ENCODE peak calls at places on chromosomes 16 and 17, in nine cellular contexts. S is heart left ventricle; X is Panc1; Q is mesenchymal stem cell; N is CD4-positive, alpha-beta T cell; P is substantia nigra; B is SJSA1; Y is SK-N-SH; K is ascending aorta. Z is an unnamed sample.

GRCh38 chr17:43946766-43947165 is 4.5 kb upstream of the PPY start:
- DNase-seq in X (no peak), K (no peak), P (no peak), N (no peak), S (no peak), Y (no peak), Q (no peak), B (no peak), Z (no peak)

GRCh38 chr17:29847118-29847517 is 82.9 kb downstream of the SSH2 start:
- DNase-seq in B (no peak), X (no peak), Y (no peak), P (no peak), Q (no peak), S (no peak), K (no peak), N (no peak), Z (no peak)

GRCh38 chr16:91484-91883 is 13.5 kb downstream of the MPG start:
- DNase-seq in K (no peak), N (no peak), Q (no peak), P (peak; percentile 16), B (no peak), Y (no peak), S (peak; percentile 77), X (no peak), Z (peak; percentile 45)

GRCh38 chr17:66580601-66581385 is 254.1 kb upstream of the CACNG5 start:
- DNase-seq in S (peak; percentile 40), Q (peak; percentile 97), X (peak; percentile 13), Y (peak; percentile 58), P (no peak), B (peak; percentile 57), K (no peak), N (no peak), Z (no peak)

GRCh38 chr16:64712027-64712426 is 409.8 kb downstream of the CDH11 start:
- DNase-seq in B (no peak), S (no peak), P (no peak), Q (peak; percentile 40), X (no peak), K (no peak), Y (no peak), N (no peak), Z (no peak)

GRCh38 chr16:87982491-87983415 is 31.5 kb downstream of the BANP start:
- DNase-seq in Q (no peak), N (no peak), K (peak; percentile 55), S (no peak), B (no peak), Y (no peak), X (no peak), P (no peak), Z (no peak)

GRCh38 chr17:76207670-76208069 is 32.6 kb downstream of the RNF157 start:
- DNase-seq in S (no peak), K (no peak), B (no peak), X (no peak), P (no peak), Y (no peak), Q (no peak), N (no peak), Z (no peak)

GRCh38 chr17:69344939-69345338 is 18.0 kb upstream of the ABCA5 start:
- DNase-seq in Q (no peak), S (no peak), K (no peak), P (no peak), N (no peak), B (no peak), X (no peak), Y (no peak), Z (no peak)

GRCh38 chr16:81866820-81867440 is 87.8 kb downstream of the PLCG2 start:
- DNase-seq in Q (no peak), N (no peak), K (peak; percentile 75), B (no peak), X (no peak), S (peak; percentile 72), P (no peak), Y (no peak), Z (no peak)

GRCh38 chr16:29899516-29900101 is at the start of gene SEZ6L2:
- DNase-seq in X (peak; percentile 76), P (peak; percentile 86), Q (peak; percentile 97), B (peak; percentile 87), N (peak; percentile 83), Y (peak; percentile 95), S (peak; percentile 60), K (no peak), Z (peak; percentile 76)

GRCh38 chr16:66130296-66130910 is 236.1 kb upstream of the CDH5 start:
- DNase-seq in Q (peak; percentile 88), Y (no peak), S (no peak), X (no peak), N (no peak), K (no peak), P (no peak), B (peak; percentile 98), Z (no peak)
- H3K27ac ChIP-seq in Q (peak overlapping the region; percentile 91), Y (peak overlapping the region; percentile 52), S (no peak overlapping the region), X (no peak overlapping the region), N (no peak overlapping the region), K (no peak overlapping the region), P (no peak overlapping the region), B (peak overlapping the region; percentile 91), Z (no peak overlapping the region)

DNA sequence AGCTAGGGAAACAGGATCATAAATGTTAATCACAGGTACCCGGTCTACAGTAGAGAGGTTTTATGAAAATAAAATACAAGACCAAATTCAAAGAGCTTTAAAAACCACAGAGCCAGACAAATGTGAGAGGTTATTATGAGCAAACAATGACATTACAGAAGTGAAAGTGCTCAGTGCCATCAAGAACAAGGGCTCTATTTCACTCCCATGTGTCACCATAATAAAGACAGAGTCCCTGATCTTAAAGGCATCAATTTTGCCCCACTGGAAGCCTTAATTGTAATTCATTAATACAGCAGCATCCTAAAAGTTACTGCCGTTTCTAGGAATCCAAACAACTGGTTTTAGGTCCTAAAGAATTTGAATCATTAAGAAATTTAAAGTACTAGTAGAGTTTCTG is 43.7 kb upstream of the CDRT4 start:
- DNase-seq in S (no peak), X (no peak), P (no peak), Q (no peak), B (no peak), K (no peak), N (no peak), Y (no peak), Z (no peak)
- H3K27ac ChIP-seq in S (no peak overlapping the region), X (no peak overlapping the region), P (peak overlapping the region; percentile 98), Q (no peak overlapping the region), B (no peak overlapping the region), K (peak overlapping the region; percentile 90), N (no peak overlapping the region), Y (no peak overlapping the region), Z (no peak overlapping the region)

DNA sequence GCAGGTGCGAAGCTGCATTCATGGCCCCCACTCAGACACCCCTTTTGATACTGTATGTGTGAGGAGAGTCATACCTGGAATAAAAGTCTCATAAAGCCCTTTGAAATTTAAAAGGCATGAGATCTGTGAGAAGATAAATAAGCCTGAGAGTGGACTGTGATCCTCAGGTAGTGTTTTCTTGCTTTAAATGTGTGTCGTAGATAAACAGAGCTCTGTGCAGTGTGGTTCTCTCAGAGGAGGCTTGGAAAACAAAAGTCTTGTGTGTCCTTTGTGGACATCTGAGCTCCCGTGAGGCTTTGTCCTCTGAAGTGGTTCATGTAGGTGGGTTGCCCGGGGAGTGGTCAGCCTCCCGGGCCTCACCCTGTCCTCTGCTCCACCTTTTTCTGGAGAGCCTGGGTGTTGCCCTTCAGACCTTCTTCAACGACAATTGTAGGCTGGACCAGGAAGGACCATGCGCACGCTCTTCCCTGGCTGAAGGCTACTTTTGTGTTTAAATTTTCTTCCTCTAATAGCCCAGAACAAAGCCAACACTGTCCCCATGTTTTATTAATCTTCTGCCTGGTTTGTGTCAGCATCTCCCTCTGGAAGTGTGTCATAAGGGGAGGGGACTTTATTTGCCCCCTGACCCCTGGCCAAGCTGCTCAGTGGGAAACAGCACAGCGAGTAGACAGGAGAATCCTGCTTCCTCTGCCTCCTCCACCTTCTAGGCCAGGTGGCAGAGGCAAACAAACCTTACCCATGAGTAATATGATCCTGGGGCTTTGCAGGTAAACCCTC is 151.2 kb downstream of the MSI2 start:
- DNase-seq in X (no peak), S (no peak), P (no peak), N (no peak), K (no peak), B (no peak), Y (no peak), Q (peak; percentile 50), Z (no peak)
- H3K27ac ChIP-seq in X (no peak overlapping the region), S (peak overlapping the region; percentile 70), P (peak overlapping the region; percentile 62), N (no peak overlapping the region), K (no peak overlapping the region), B (peak overlapping the region; percentile 73), Y (no peak overlapping the region), Q (no peak overlapping the region), Z (peak overlapping the region; percentile 79)

DNA sequence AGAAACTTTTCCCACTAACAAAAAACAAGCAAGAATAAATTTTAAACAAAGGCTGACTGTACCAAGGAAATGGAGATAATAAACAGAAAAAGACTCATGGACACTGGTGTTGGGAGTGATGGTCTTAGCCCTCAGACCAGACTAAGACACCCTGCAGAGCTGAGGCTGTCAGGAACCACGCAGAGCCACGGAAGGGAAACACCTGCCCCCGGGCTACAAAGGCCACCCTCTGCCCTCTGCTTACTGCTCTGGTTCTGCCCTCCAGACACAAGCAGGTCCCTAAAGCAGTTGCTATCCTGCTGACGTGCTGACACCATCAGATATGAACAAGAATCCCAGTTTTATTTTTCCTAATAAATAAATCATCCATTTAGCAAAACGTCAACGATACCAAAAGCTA is 80.0 kb downstream of the ANKRD11 start:
- DNase-seq in Q (no peak), X (no peak), N (no peak), B (no peak), S (no peak), Y (no peak), P (no peak), K (no peak), Z (no peak)
- H3K27ac ChIP-seq in Q (peak overlapping the region; percentile 34), X (peak overlapping the region; percentile 34), N (peak overlapping the region; percentile 34), B (no peak overlapping the region), S (peak overlapping the region; percentile 5), Y (peak overlapping the region; percentile 41), P (no peak overlapping the region), K (peak overlapping the region; percentile 20), Z (no peak overlapping the region)

Z was measured in caudate nucleus.